ENCODE peak calls at places on chromosome 3, in nine cellular contexts. O is adrenal gland, W is spleen, P is heart left ventricle, Q is IMR-90, C is GM12891, Y is NB4, G is A549, R is H1. H is an unnamed sample.

GRCh38 chr3:157819826-157820517 is 286.2 kb downstream of the SHOX2 start:
- DNase-seq in P (no peak), O (no peak), Q (no peak), C (no peak), W (no peak), R (no peak), G (no peak), Y (no peak), H (no peak)

GRCh38 chr3:137039570-137039969 is 81.8 kb downstream of the IL20RB start:
- DNase-seq in G (no peak), Q (no peak), R (no peak), C (no peak), W (no peak), Y (peak; percentile 9), P (no peak), O (no peak), H (no peak)

GRCh38 chr3:181457190-181457589 is 254.5 kb upstream of the SOX2 start:
- DNase-seq in Q (no peak), G (no peak), R (no peak), W (no peak), P (no peak), C (no peak), O (peak; percentile 24), Y (no peak), H (no peak)

GRCh38 chr3:99875925-99876781 is 58.5 kb downstream of the CMSS1 start:
- DNase-seq in G (peak; percentile 36), R (peak; percentile 88), C (peak; percentile 51), W (peak; percentile 94), P (peak; percentile 85), Y (peak; percentile 78), O (peak; percentile 77), Q (peak; percentile 79), H (peak; percentile 21)

GRCh38 chr3:127065561-127066270 is 82.8 kb downstream of the PLXNA1 start:
- DNase-seq in R (no peak), G (no peak), C (no peak), O (no peak), Y (no peak), Q (no peak), W (peak; percentile 41), P (no peak), H (no peak)

GRCh38 chr3:23877324-23877980 is 39.3 kb downstream of the NKIRAS1 start:
- DNase-seq in W (no peak), Y (peak; percentile 91), G (peak; percentile 57), P (no peak), O (peak; percentile 72), R (no peak), Q (peak; percentile 81), C (no peak), H (peak; percentile 25)

GRCh38 chr3:51937014-51937413 is 4.7 kb downstream of the RRP9 start:
- DNase-seq in O (no peak), C (no peak), Y (no peak), R (no peak), Q (peak; percentile 36), P (no peak), W (peak; percentile 67), G (no peak), H (no peak)

GRCh38 chr3:133459400-133459799 is 59.5 kb downstream of the BFSP2 start:
- DNase-seq in Q (no peak), O (no peak), Y (no peak), G (no peak), P (no peak), C (no peak), R (no peak), W (no peak), H (no peak)

GRCh38 chr3:130849111-130849552 is 44.8 kb upstream of the ATP2C1 start:
- DNase-seq in P (peak; percentile 37), O (no peak), G (no peak), C (no peak), Q (no peak), Y (peak; percentile 82), R (no peak), W (no peak), H (no peak)

GRCh38 chr3:152331018-152331541 is 62.4 kb downstream of the MBNL1 start:
- DNase-seq in P (no peak), Q (peak; percentile 93), G (peak; percentile 85), R (no peak), O (peak; percentile 46), W (no peak), Y (no peak), C (no peak), H (peak; percentile 9)

GRCh38 chr3:153142961-153143360 is 19.1 kb upstream of the RAP2B start:
- DNase-seq in Q (peak; percentile 56), P (no peak), C (no peak), Y (no peak), W (no peak), O (no peak), R (no peak), G (no peak), H (no peak)

GRCh38 chr3:12479919-12480425 is 4.3 kb upstream of the TSEN2 start:
- DNase-seq in O (no peak), R (peak; percentile 64), G (peak; percentile 58), Y (peak; percentile 67), C (peak; percentile 51), W (no peak), P (peak; percentile 43), Q (peak; percentile 55), H (peak; percentile 46)

GRCh38 chr3:42056840-42057239 is 34.3 kb upstream of the TRAK1 start:
- DNase-seq in R (no peak), W (no peak), G (no peak), P (no peak), Y (no peak), Q (no peak), C (no peak), O (no peak), H (no peak)

GRCh38 chr3:12708584-12709192 is 44.8 kb upstream of the RAF1 start:
- DNase-seq in G (no peak), R (no peak), Q (peak; percentile 94), C (no peak), P (peak; percentile 65), Y (no peak), W (no peak), O (peak; percentile 32), H (peak; percentile 74)

DNA sequence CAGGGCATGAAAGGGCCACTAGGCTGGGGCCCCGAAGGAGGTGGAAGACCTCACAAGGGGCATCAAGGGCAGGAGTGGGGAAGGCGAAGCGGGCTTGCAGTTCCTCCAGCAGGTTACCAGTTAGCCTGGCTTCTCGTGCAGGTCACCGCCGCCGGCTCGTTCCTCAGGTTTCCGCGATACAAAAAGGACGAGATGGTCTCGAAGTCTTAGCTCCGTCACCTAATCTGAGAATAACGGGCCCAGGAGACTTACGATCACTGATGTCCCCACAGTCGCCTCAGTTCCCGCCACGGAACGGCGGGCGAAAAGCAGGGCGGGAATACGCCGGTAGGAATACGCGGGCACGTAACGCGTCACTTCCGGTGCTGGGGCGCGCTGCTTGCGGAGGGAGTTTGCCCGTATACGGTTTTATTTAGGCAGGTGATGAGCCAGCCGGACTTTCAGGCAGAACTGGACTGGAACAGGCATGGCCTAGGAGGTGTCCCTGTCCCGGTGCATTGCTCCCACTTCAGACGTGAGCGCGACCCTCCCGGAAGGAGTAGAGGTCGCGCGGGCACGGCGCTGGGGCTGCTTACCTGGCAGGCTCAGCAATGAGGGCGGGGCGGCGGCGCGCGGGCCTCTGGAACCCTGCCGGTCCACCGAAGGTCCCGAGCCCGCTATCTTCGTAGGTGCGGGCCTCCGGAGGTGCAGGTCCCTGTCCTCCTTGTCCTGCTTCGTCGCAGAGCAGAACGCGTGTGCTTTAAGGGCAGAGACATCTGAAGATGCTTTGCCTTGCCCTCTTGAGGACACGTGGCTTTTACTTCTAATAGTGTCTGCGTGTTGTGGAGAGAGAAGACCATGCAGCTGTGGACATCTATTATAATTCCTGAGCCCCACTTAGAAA is at the start of gene RFC4:
- DNase-seq in R (peak; percentile 89), Q (peak; percentile 60), C (peak; percentile 60), G (peak; percentile 79), W (peak; percentile 97), O (peak; percentile 87), Y (peak; percentile 90), P (peak; percentile 89), H (peak; percentile 87)
- TF ChIP-seq POLR2A in R (peak; percentile 96), Q (no peak), C (peak; percentile 72), G (peak; percentile 69), W (no peak), O (no peak), Y (peak; percentile 91), P (peak; percentile 56), H (peak; percentile 75)

GRCh38 chr3:141875893-141876380 is 506 bp upstream of the ATP1B3 start:
- DNase-seq in R (peak; percentile 79), C (no peak), O (peak; percentile 77), G (peak; percentile 81), P (peak; percentile 76), W (peak; percentile 96), Q (peak; percentile 71), Y (peak; percentile 87), H (no peak)
- TF ChIP-seq POLR2A in R (peak; percentile 57), C (peak; percentile 31), O (peak; percentile 26), G (no peak), P (peak; percentile 22), W (no peak), Q (peak; percentile 86), Y (no peak), H (peak; percentile 59)

GRCh38 chr3:196159952-196160804 is 51.0 kb downstream of the ZDHHC19 start:
- DNase-seq in C (peak; percentile 60), R (peak; percentile 69), P (no peak), O (no peak), Q (peak; percentile 93), W (peak; percentile 83), Y (peak; percentile 92), G (no peak), H (peak; percentile 56)
- TF ChIP-seq POLR2A in C (no peak), R (no peak), P (no peak), O (no peak), Q (no peak), W (no peak), Y (peak; percentile 59), G (no peak), H (no peak)

DNA sequence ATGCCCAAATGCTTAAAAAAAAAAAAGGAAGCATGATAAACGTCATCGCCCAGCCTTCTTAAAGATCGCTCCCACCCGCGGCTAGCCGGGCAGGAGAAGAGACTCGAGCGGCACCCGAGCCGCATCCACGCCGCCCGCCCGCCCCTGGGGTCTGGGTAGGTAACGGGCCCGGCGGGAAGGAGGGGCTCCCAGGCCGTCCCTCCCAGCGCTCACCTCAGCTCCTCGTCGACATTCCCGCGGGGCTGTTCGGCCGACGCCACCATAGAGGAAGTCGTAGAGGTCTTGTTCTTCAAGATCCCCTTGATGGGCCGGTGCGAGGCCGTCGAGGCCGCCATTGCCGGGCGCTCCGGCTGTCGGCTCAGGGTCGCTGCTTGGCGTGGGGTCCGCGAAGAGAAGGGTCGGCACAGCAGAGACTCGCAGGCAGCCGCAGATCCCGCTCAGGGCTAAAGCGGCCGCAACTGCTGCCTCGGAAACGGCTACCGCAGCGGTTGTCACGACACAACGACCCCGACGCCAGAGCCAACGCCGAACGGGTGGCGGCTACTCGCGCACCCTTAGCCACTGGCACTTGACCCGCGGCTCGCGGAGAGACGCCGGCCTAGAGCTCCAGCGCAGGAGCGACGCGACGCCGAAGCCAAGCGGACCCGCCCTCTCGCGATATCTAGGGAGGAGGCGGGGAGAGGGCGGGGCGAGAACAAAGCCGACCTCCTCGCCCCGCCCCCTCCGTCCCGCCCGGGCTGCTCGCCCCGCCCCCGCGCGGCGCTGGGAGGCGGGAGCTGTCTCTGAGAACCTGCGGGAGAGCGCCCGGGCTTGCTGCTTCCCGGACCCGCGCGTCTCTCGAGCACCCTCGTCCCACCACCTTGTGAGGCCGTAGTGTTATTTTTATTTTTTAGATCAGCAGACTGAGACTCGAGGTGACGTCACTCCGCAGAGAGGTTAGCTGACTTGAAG is at the start of gene PPP1R2:
- DNase-seq in W (peak; percentile 97), Y (peak; percentile 89), O (peak; percentile 95), R (peak; percentile 92), G (peak; percentile 88), C (peak; percentile 85), Q (peak; percentile 86), P (peak; percentile 93), H (peak; percentile 85)
- TF ChIP-seq POLR2A in W (peak; percentile 96), Y (peak; percentile 92), O (peak; percentile 94), R (peak; percentile 90), G (peak; percentile 93), C (peak; percentile 97), Q (peak; percentile 96), P (peak; percentile 98), H (peak; percentile 98)